ENCODE peak calls at places on chromosomes 2 and 18, in four cellular contexts. Q is fibroblast of lung, G is mesendoderm, P is astrocyte. U is an unnamed sample. For H3K4me1, the result is how much of the 10 kb centered on the place peaks cover.

GRCh38 chr2:121283670-121284245 is 1.2 kb downstream of the TFCP2L1 start:
- DNase-seq in Q (no peak), G (peak), P (no peak), U (no peak)

GRCh38 chr2:71631411-71631931 is 178.1 kb downstream of the DYSF start:
- DNase-seq in Q (peak), G (no peak), P (peak), U (peak)

GRCh38 chr2:12504443-12504842 is 212.3 kb upstream of the TRIB2 start:
- DNase-seq in Q (peak), G (no peak), P (peak), U (no peak)

GRCh38 chr2:241050624-241051577 is 51.2 kb downstream of the MTERF4 start:
- DNase-seq in Q (no peak), G (no peak), P (no peak), U (no peak)

GRCh38 chr2:54106631-54107454 is 8.6 kb upstream of the ACYP2 start:
- DNase-seq in Q (peak), G (peak), P (peak), U (peak)

GRCh38 chr2:11365096-11365856 is 20.8 kb upstream of the ROCK2 start:
- DNase-seq in Q (no peak), G (no peak), P (no peak), U (no peak)

GRCh38 chr2:240963376-240964220 is 34.8 kb upstream of the SNED1 start:
- DNase-seq in Q (no peak), G (no peak), P (no peak), U (no peak)

GRCh38 chr18:67651438-67651837 is 134.9 kb upstream of the DSEL start:
- DNase-seq in Q (no peak), G (peak), P (no peak), U (no peak)

GRCh38 chr2:168699834-168700417 is 102.5 kb upstream of the NOSTRIN start:
- DNase-seq in Q (peak), G (no peak), P (peak), U (no peak)

GRCh38 chr2:111165084-111165483 is 44.4 kb downstream of the BCL2L11 start:
- DNase-seq in Q (no peak), G (no peak), P (no peak), U (no peak)

GRCh38 chr2:47008381-47009280 is 93.0 kb upstream of the MCFD2 start:
- DNase-seq in Q (peak), G (peak), P (peak), U (peak)

GRCh38 chr2:217366996-217367395 is 507.1 kb upstream of the TNP1 start:
- DNase-seq in Q (peak), G (peak), P (peak), U (no peak)

GRCh38 chr2:98086491-98087446 is at the start of gene VWA3B:
- DNase-seq in Q (peak), G (peak), P (peak), U (peak)

GRCh38 chr2:240473211-240473610 is 37.7 kb downstream of the GPC1 start:
- DNase-seq in Q (no peak), G (no peak), P (no peak), U (no peak)

GRCh38 chr2:230942920-230943896 is 18.2 kb upstream of the GPR55 start:
- DNase-seq in Q (peak), G (no peak), P (no peak), U (peak)

GRCh38 chr2:217103752-217104540 is 244.1 kb upstream of the TNP1 start:
- DNase-seq in Q (peak), G (peak), P (peak), U (peak)

GRCh38 chr18:45547910-45548309 is 67.4 kb upstream of the SLC14A2 start:
- DNase-seq in Q (no peak), G (peak), P (no peak), U (no peak)

GRCh38 chr18:28757466-28758008 is 580.6 kb upstream of the CDH2 start:
- DNase-seq in Q (no peak), G (no peak), P (no peak), U (no peak)

GRCh38 chr2:69385443-69386151 is 1.4 kb downstream of the GFPT1 start:
- DNase-seq in Q (no peak), G (peak), P (no peak), U (peak)

GRCh38 chr2:43169987-43170732 is 56.2 kb downstream of the ZFP36L2 start:
- DNase-seq in Q (no peak), G (no peak), P (no peak), U (no peak)

GRCh38 chr18:7898181-7898580 is 331.1 kb downstream of the PTPRM start:
- DNase-seq in Q (no peak), G (peak), P (no peak), U (no peak)

GRCh38 chr2:72141032-72141645 is 6.5 kb downstream of the CYP26B1 start:
- DNase-seq in Q (no peak), G (no peak), P (no peak), U (no peak)

GRCh38 chr2:20584637-20585321 is 66.1 kb downstream of the HS1BP3 start:
- DNase-seq in Q (peak), G (peak), P (peak), U (peak)

GRCh38 chr2:5507374-5507773 is 184.8 kb upstream of the SOX11 start:
- DNase-seq in Q (no peak), G (no peak), P (no peak), U (peak)

DNA sequence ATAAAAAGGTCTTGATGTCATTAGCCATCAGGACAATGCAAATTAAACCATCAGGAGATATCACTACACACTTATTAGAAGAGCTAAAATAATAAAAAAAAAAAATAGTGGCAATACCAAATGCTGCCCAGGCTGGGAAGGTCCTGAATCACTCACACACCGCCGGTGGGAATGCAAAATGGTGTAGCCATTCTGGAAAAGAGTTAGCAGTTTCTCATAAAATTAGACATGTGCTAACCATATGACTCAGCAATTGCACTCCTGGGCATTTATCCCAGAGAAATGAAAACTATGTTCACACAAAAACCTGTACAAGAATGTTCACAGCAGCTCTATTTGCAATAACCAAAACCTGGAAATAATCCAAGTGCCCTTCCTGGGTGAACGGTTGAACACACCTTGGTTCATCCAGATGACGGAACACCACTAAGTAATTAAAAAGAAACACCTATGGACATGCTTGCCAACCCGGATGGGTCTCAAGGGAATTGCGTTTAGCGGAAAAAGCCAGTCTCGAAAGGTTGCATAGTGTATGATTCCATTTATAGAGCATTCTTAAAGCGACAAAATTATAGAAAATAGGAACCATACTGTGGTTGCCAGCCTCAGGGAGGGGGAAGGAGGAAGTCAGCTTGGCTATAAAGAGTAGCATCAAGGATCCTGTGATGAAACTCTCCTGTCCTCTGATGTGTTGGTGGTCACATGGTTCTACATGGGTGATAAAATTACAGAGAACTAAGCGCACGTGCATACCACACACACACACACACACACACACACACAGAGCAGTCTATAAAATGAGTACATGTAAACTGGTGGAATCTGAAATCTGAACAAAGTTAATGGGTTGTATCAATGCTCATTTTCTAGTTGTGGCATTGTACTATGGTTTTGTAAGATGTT is 4.6 kb downstream of the MBP start:
- DNase-seq in Q (peak), G (no peak), P (peak), U (no peak)
- H3K4me1 ChIP-seq in Q (under half), G (under half), P (under half), U (under half)

DNA sequence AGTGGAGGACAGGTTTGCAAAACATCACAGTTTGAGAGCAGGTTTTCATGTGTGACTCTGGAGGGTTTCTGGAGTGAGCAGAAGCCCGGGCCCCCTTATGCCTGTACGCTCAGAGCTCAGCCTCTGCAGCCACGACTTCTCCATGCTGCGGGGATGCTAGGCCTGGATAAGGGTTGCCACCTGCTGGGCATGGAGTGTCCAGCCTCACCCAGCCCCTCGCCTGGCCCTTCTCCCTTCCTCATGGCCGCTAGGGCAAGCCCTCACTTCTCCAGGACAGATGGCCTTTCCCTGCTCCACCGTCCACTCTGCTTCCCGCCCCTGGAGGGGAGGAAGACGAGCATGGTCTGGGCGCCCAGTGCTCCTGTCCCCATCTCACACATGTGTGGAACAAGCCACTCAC is 318.7 kb downstream of the GBX2 start:
- DNase-seq in Q (no peak), G (no peak), P (no peak), U (no peak)
- H3K4me1 ChIP-seq in Q (under half), G (under half), P (under half), U (under half)

DNA sequence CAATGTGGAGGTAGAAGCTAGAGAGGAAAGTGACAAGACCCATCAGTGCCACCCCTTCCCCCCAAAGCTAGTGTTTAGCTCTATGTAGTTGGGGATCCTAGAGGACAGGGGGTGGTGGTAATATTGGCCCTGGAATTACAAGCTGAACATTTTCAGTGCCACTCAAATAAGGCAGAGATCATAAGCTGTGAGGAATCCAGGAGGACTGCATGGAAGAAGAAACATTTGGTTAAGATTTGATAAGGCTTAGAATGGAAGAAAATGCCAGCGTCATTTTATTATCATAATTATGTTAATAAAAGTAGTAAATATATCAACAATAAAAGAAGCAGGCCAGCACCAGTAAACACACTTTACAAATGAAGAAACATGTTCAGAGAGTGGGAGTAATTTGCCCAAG is 33.7 kb downstream of the KCNK3 start:
- DNase-seq in Q (no peak), G (no peak), P (no peak), U (no peak)
- H3K4me1 ChIP-seq in Q (under half), G (under half), P (under half), U (under half)

GRCh38 chr2:104874230-104874629 is 20.3 kb downstream of the POU3F3 start:
- DNase-seq in Q (no peak), G (no peak), P (no peak), U (no peak)
- H3K4me1 ChIP-seq in Q (under half), G (under half), P (under half), U (under half)

U was measured in cardiac muscle cell.